ENCODE peak calls at places on chromosomes 4 and X, in six cellular contexts. J, D, V, H, W and Z are unnamed samples.

GRCh38 chr4:156816356-156816755 is 155.2 kb downstream of the PDGFC start:
- DNase-seq in W (no peak), J (no peak), D (no peak), H (no peak), V (no peak), Z (no peak)

GRCh38 chrX:3271485-3272186 is 74.8 kb downstream of the MXRA5 start:
- DNase-seq in J (no peak), H (no peak), W (no peak), D (peak; percentile 23), V (no peak), Z (no peak)

GRCh38 chr4:173517781-173518371 is 12.2 kb downstream of the HAND2 start:
- DNase-seq in V (no peak), J (no peak), W (no peak), H (peak; percentile 87), D (no peak), Z (no peak)

GRCh38 chr4:18318682-18319410 is 297.3 kb upstream of the LCORL start:
- DNase-seq in V (peak; percentile 45), W (no peak), H (no peak), J (peak; percentile 75), D (no peak), Z (no peak)

GRCh38 chrX:42695800-42696358 is 82.1 kb downstream of the PPP1R2C start:
- DNase-seq in W (no peak), D (no peak), V (no peak), H (peak; percentile 15), J (no peak), Z (no peak)

GRCh38 chr4:152310223-152310622 is 225.7 kb downstream of the FBXW7 start:
- DNase-seq in J (no peak), V (no peak), W (no peak), H (no peak), D (peak; percentile 88), Z (peak; percentile 34)

GRCh38 chrX:78199851-78200250 is 60.4 kb upstream of the TAF9B start:
- DNase-seq in J (no peak), H (peak; percentile 3), V (no peak), D (peak; percentile 67), W (no peak), Z (peak; percentile 34)

GRCh38 chr4:7379719-7380118 is 55.0 kb downstream of the PSAPL1 start:
- DNase-seq in W (no peak), H (no peak), J (no peak), D (no peak), V (no peak), Z (no peak)

GRCh38 chr4:189301692-189302091 is 639.0 kb upstream of the FRG1 start:
- DNase-seq in D (no peak), H (no peak), J (no peak), W (no peak), V (no peak), Z (no peak)

GRCh38 chrX:120380699-120381098 is 18.8 kb downstream of the ATP1B4 start:
- DNase-seq in V (no peak), D (peak; percentile 41), W (no peak), J (no peak), H (no peak), Z (peak; percentile 54)

GRCh38 chr4:101145081-101145480 is 202.2 kb downstream of the PPP3CA start:
- DNase-seq in W (no peak), J (no peak), D (no peak), V (no peak), H (no peak), Z (no peak)

GRCh38 chr4:1834047-1834769 is 21.7 kb downstream of the LETM1 start:
- DNase-seq in V (no peak), W (no peak), J (no peak), D (no peak), H (peak; percentile 25), Z (peak; percentile 80)

GRCh38 chr4:147492761-147493160 is 11.9 kb downstream of the EDNRA start:
- DNase-seq in V (no peak), D (no peak), W (no peak), H (no peak), J (no peak), Z (peak; percentile 77)

GRCh38 chr4:75939890-75940691 is 722 bp downstream of the NAAA start:
- DNase-seq in H (peak; percentile 63), D (peak; percentile 51), V (peak; percentile 91), J (peak; percentile 93), W (peak; percentile 51), Z (peak; percentile 85)

GRCh38 chr4:18518098-18518497 is 496.5 kb upstream of the LCORL start:
- DNase-seq in V (no peak), W (no peak), D (no peak), H (no peak), J (no peak), Z (no peak)

GRCh38 chr4:100340534-100341364 is 150.5 kb upstream of the DDIT4L start:
- DNase-seq in W (no peak), D (no peak), V (no peak), H (no peak), J (no peak), Z (no peak)

GRCh38 chr4:566508-567295 is 9.4 kb downstream of the TMEM271 start:
- DNase-seq in W (no peak), D (no peak), V (no peak), H (no peak), J (no peak), Z (no peak)

DNA sequence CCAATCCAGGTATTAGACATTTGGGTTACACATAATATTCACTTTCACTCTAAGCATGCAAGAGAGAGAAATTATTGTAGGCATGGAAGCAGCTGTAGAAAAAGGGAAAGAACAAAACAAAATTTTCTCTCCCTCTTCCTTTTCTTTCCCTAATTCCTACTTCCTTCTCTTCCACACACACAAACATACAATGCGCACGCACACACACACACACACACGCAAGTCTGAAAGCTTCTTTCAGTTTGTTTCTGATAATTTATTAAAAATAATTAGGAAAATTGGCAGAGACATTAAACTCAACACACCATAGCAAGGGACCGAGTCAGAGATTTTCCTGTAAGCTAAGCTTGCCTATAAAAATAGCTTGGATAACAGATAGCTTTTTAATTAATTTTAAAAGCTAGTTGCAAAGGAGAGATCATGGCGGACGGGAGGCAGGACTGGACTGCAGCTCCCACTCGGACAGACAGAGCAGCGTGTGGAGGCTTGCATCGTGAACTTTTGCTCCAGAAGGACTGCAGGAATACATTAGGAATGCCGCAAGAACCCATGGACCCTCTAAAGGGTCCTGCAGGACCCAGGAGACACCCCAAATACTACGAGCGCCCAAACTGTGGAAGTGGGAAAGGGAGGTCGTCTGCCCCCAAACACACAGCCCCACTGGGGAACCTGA is 92.6 kb upstream of the MAPK10 start:
- DNase-seq in H (no peak), D (no peak), J (no peak), W (no peak), V (no peak), Z (no peak)
- H3K4me3 ChIP-seq in H (no peak overlapping the region), D (no peak overlapping the region), J (no peak overlapping the region), W (peak overlapping the region; percentile 42), V (peak overlapping the region; percentile 40), Z (no peak overlapping the region)

DNA sequence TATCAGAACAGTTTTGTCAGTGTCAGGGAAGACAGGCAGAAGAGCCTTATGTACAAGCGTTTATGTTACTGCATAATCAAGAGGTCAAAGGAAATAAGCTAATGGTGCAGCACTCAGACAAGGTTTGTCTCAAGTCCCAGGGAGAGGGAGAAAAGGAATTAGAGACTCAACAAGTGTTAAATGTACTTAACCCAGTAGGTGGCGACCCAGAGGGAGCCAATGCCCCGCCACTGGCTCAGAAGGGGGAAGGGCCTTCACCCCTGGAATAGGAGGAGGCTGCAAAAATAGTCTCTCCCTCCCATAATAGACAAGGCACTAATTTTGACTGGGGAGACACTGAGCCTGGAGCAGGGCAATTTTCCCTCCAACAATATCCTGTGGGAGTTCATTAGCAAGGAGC is 14.1 kb upstream of the PAPSS1 start:
- DNase-seq in V (no peak), D (peak; percentile 33), J (no peak), H (peak; percentile 57), W (no peak), Z (peak; percentile 12)
- TF ChIP-seq CTCF in V (no peak), D (peak; percentile 46), J (no peak), H (peak; percentile 39), W (no peak), Z (peak; percentile 26)

DNA sequence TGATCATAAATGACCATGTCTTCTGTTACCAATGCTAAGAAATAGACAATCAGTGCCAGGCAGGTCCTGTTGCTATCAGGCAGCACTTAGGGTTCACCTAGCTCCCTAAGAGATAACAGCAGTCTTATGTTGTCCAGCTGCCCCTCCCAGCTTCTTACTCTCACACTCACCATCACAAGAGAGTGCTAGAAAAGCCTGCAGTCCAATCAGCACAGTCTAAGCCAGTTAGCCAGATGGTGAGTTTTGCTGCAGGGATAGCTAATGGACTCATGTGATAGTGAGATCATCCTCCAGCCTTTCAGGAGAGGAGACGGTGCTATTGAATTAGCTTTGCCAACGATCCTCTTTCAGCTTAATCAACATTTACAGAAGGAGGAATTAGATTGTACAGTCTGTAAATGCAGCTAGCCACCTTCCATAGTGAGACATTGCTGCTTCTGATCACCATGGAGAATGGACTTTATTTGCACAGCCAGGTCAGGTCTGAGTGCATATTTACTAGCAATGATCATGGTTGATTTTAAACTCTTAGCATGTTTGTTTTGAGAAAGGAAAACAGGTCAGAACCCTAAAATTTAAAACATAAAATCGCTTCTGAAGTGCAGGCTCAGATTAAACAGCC is 438.3 kb downstream of the CENPC start:
- DNase-seq in J (no peak), H (no peak), V (no peak), D (no peak), W (no peak), Z (no peak)
- H3K4me3 ChIP-seq in J (no peak overlapping the region), H (no peak overlapping the region), V (no peak overlapping the region), D (no peak overlapping the region), W (no peak overlapping the region), Z (no peak overlapping the region)

GRCh38 chr4:6252051-6252450 is 17.6 kb upstream of the WFS1 start:
- DNase-seq in J (no peak), V (no peak), H (no peak), W (no peak), D (no peak), Z (no peak)

GRCh38 chr4:6250235-6250983 is 19.2 kb upstream of the WFS1 start:
- DNase-seq in D (peak; percentile 85), J (no peak), H (peak; percentile 77), V (no peak), W (no peak), Z (peak; percentile 77)

GRCh38 chr4:6253111-6253510 is 16.5 kb upstream of the WFS1 start:
- DNase-seq in D (no peak), V (no peak), W (no peak), J (no peak), H (no peak), Z (no peak)

GRCh38 chr4:6251365-6251764 is 18.3 kb upstream of the WFS1 start:
- DNase-seq in W (no peak), V (no peak), J (no peak), H (no peak), D (no peak), Z (no peak)

DNA sequence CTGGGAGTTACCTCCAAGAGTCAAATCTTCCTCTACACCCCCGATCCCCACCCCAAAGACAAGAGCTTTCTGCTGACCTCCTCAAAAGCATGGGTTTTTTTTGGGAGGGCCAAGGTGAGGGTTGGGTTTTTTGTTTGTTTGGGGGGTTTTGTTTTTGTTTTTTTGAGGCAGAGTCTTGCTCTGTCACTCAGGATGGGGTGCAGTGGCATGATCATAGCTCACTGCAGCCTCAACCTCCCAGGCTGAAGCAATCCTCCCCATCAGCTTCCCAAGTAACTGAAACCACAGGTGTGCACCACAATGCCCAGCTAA is 18.7 kb upstream of the WFS1 start:
- DNase-seq in H (no peak), J (no peak), W (no peak), D (no peak), V (no peak), Z (no peak)
- TF ChIP-seq CTCF in H (no peak), J (no peak), W (no peak), D (no peak), V (no peak), Z (no peak)